ENCODE peak calls at places on chromosomes 2 and 18, in nine cellular contexts. P is dorsolateral prefrontal cortex, S is fibroblast of lung, H is left ventricle myocardium inferior, Z is thyroid gland, U is spleen, J is IMR-90, A is endothelial cell of umbilical vein, W is body of pancreas. L is an unnamed sample. For H3K27me3, the result is how much of the 10 kb centered on the place peaks cover.

GRCh38 chr2:197946562-197946961 is 142.2 kb downstream of the PLCL1 start:
- DNase-seq in A (no peak), W (no peak), S (no peak), J (no peak), U (no peak), H (no peak), P (no peak), Z (no peak), L (no peak)

GRCh38 chr18:59733411-59733810 is 36.2 kb upstream of the CCBE1 start:
- DNase-seq in H (no peak), Z (no peak), P (no peak), J (no peak), S (no peak), U (no peak), W (no peak), A (no peak), L (no peak)

GRCh38 chr18:72704202-72704601 is 160.1 kb upstream of the CBLN2 start:
- DNase-seq in A (no peak), S (no peak), P (no peak), Z (no peak), H (no peak), W (no peak), U (no peak), J (no peak), L (no peak)

GRCh38 chr2:175478369-175478768 is 296.9 kb upstream of the ATP5MC3 start:
- DNase-seq in J (no peak), A (no peak), Z (no peak), H (no peak), P (no peak), S (no peak), W (no peak), U (no peak), L (no peak)

GRCh38 chr2:159002465-159003130 is 34.2 kb downstream of the TANC1 start:
- DNase-seq in W (no peak), P (no peak), Z (no peak), S (no peak), U (no peak), A (no peak), H (no peak), J (peak), L (no peak)

GRCh38 chr2:7102831-7103230 is 185.6 kb downstream of the RNF144A start:
- DNase-seq in U (no peak), J (no peak), S (no peak), Z (no peak), H (no peak), W (no peak), P (no peak), A (no peak), L (no peak)

GRCh38 chr2:218476676-218477075 is 57.8 kb downstream of the VIL1 start:
- DNase-seq in U (no peak), Z (no peak), W (peak), S (peak), J (peak), A (no peak), H (no peak), P (no peak), L (no peak)

GRCh38 chr2:20486571-20486970 is 39.7 kb downstream of the RHOB start:
- DNase-seq in W (no peak), J (no peak), U (no peak), A (no peak), Z (no peak), S (no peak), P (no peak), H (no peak), L (no peak)

GRCh38 chr2:236449167-236449586 is 120.4 kb upstream of the ACKR3 start:
- DNase-seq in H (no peak), Z (no peak), P (peak), U (no peak), S (no peak), J (no peak), A (no peak), W (peak), L (no peak)

GRCh38 chr2:215753808-215754207 is 259.5 kb downstream of the MREG start:
- DNase-seq in W (no peak), P (no peak), Z (no peak), J (no peak), A (no peak), U (no peak), S (no peak), H (no peak), L (no peak)

GRCh38 chr18:9734189-9734588 is 26.1 kb downstream of the RAB31 start:
- DNase-seq in H (no peak), S (no peak), Z (no peak), W (no peak), J (no peak), U (no peak), A (no peak), P (no peak), L (no peak)

GRCh38 chr18:79680100-79680879 is 687 bp downstream of the CTDP1 start:
- DNase-seq in J (peak), P (no peak), U (peak), Z (peak), W (peak), A (peak), S (peak), H (no peak), L (no peak)

GRCh38 chr2:209960676-209961630 is 41.5 kb upstream of the RPE start:
- DNase-seq in U (no peak), J (peak), A (peak), W (peak), H (peak), P (no peak), Z (peak), S (peak), L (no peak)

GRCh38 chr18:22467760-22468553 is 50.2 kb upstream of the CTAGE1 start:
- DNase-seq in P (no peak), W (no peak), U (no peak), Z (no peak), H (no peak), J (peak), S (peak), A (peak), L (no peak)

GRCh38 chr2:165872101-165872791 is 78.2 kb upstream of the GALNT3 start:
- DNase-seq in Z (no peak), H (no peak), P (no peak), S (no peak), A (no peak), U (no peak), W (no peak), J (peak), L (no peak)

GRCh38 chr2:186125156-186125555 is 360.9 kb upstream of the ZC3H15 start:
- DNase-seq in U (no peak), H (no peak), Z (no peak), A (no peak), S (no peak), J (no peak), P (no peak), W (no peak), L (no peak)

GRCh38 chr2:152620218-152620617 is 97.0 kb downstream of the PRPF40A start:
- DNase-seq in Z (no peak), U (no peak), A (no peak), H (no peak), J (no peak), S (no peak), W (no peak), P (no peak), L (no peak)

GRCh38 chr2:204670124-204670523 is 124.8 kb downstream of the PARD3B start:
- DNase-seq in S (peak), J (peak), Z (no peak), W (peak), A (peak), P (no peak), U (no peak), H (no peak), L (no peak)

GRCh38 chr2:72148975-72149555 is 1.4 kb upstream of the CYP26B1 start:
- DNase-seq in S (peak), J (peak), H (peak), U (peak), W (no peak), A (peak), Z (peak), P (peak), L (no peak)

GRCh38 chr2:197141669-197142068 is 168.9 kb downstream of the ANKRD44 start:
- DNase-seq in A (no peak), U (no peak), W (no peak), Z (no peak), S (no peak), H (no peak), J (no peak), P (no peak), L (no peak)

GRCh38 chr18:7730682-7731081 is 163.6 kb downstream of the PTPRM start:
- DNase-seq in H (no peak), A (no peak), Z (no peak), W (no peak), S (no peak), J (no peak), P (no peak), U (no peak), L (no peak)

GRCh38 chr2:237603718-237604362 is 13.3 kb upstream of the RAB17 start:
- DNase-seq in A (peak), H (no peak), U (no peak), Z (peak), J (peak), W (peak), P (no peak), S (peak), L (no peak)

GRCh38 chr2:168613510-168613909 is 157.4 kb downstream of the CERS6 start:
- DNase-seq in H (no peak), J (no peak), U (no peak), A (peak), S (no peak), Z (no peak), W (no peak), P (no peak), L (no peak)

GRCh38 chr2:112154246-112155110 is 16.3 kb downstream of the FBLN7 start:
- DNase-seq in W (no peak), S (no peak), H (no peak), P (no peak), J (no peak), U (no peak), Z (no peak), A (no peak), L (no peak)

GRCh38 chr2:36469701-36470100 is 114.1 kb downstream of the CRIM1 start:
- DNase-seq in Z (no peak), J (no peak), U (no peak), W (no peak), P (no peak), A (no peak), S (no peak), H (no peak), L (no peak)

GRCh38 chr18:35619941-35620340 is 38.4 kb downstream of the GALNT1 start:
- DNase-seq in W (no peak), S (no peak), Z (no peak), U (no peak), J (no peak), P (no peak), H (no peak), A (peak), L (no peak)

GRCh38 chr2:133266075-133266925 is 302.0 kb downstream of the NCKAP5 start:
- DNase-seq in A (peak), J (no peak), H (peak), S (peak), Z (no peak), W (no peak), U (no peak), P (peak), L (peak)

GRCh38 chr18:7415081-7415894 is 151.8 kb upstream of the PTPRM start:
- DNase-seq in S (no peak), P (no peak), W (peak), H (no peak), J (no peak), Z (peak), A (peak), U (no peak), L (no peak)

GRCh38 chr2:70887550-70888229 is 48.0 kb upstream of the ATP6V1B1 start:
- DNase-seq in H (no peak), Z (peak), P (no peak), A (no peak), J (no peak), W (peak), U (no peak), S (no peak), L (no peak)

GRCh38 chr2:152646264-152646663 is 71.0 kb downstream of the PRPF40A start:
- DNase-seq in Z (no peak), S (no peak), W (no peak), P (no peak), H (no peak), J (no peak), A (no peak), U (no peak), L (no peak)

GRCh38 chr2:66601624-66602023 is 166.7 kb downstream of the MEIS1 start:
- DNase-seq in U (no peak), S (peak), Z (no peak), H (no peak), W (no peak), P (no peak), J (no peak), A (no peak), L (no peak)

GRCh38 chr2:66604911-66605310 is 170.0 kb downstream of the MEIS1 start:
- DNase-seq in P (no peak), U (no peak), W (no peak), Z (no peak), S (no peak), A (no peak), H (no peak), J (no peak), L (no peak)

GRCh38 chr2:66602341-66602740 is 167.4 kb downstream of the MEIS1 start:
- DNase-seq in U (no peak), W (no peak), J (no peak), H (no peak), S (no peak), A (no peak), Z (no peak), P (no peak), L (no peak)

DNA sequence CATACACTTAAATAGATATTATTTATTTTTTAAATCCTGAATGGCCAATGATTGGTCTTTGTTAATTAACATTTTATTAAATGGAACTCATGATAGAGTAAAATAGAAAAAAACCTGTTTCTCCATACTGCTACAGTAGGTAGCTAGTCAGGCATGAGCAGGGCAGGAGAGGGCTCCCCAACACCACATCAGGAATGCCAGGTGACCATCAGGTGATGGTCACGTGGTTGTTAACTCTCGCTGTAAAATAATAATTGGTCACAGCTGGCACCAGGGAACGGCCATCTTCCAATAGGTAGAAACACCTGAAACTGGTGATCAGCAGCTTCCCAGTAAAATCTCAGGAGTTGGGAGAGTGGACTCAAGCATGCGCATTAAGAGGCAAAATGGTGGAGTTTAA is 172.2 kb downstream of the MEIS1 start:
- DNase-seq in A (no peak), Z (no peak), S (no peak), W (no peak), H (no peak), P (no peak), J (no peak), U (no peak), L (no peak)
- TF ChIP-seq CTCF in A (no peak), Z (no peak), S (no peak), W (no peak), H (no peak), P (no peak), J (no peak), U (no peak), L (no peak)

GRCh38 chr2:201413552-201413951 is 37.7 kb downstream of the TRAK2 start:
- DNase-seq in S (no peak), Z (no peak), A (no peak), H (no peak), W (no peak), J (no peak), U (no peak), P (no peak), L (no peak)

GRCh38 chr2:201411421-201411820 is 39.8 kb downstream of the TRAK2 start:
- DNase-seq in P (no peak), W (no peak), U (no peak), S (peak), A (no peak), H (no peak), Z (no peak), J (peak), L (no peak)

GRCh38 chr2:201415149-201415548 is 36.1 kb downstream of the TRAK2 start:
- DNase-seq in W (no peak), H (no peak), J (no peak), Z (no peak), S (no peak), A (peak), U (no peak), P (no peak), L (no peak)

GRCh38 chr2:201413143-201413542 is 38.1 kb downstream of the TRAK2 start:
- DNase-seq in P (no peak), S (no peak), W (no peak), Z (no peak), J (no peak), H (no peak), U (no peak), A (no peak), L (no peak)

DNA sequence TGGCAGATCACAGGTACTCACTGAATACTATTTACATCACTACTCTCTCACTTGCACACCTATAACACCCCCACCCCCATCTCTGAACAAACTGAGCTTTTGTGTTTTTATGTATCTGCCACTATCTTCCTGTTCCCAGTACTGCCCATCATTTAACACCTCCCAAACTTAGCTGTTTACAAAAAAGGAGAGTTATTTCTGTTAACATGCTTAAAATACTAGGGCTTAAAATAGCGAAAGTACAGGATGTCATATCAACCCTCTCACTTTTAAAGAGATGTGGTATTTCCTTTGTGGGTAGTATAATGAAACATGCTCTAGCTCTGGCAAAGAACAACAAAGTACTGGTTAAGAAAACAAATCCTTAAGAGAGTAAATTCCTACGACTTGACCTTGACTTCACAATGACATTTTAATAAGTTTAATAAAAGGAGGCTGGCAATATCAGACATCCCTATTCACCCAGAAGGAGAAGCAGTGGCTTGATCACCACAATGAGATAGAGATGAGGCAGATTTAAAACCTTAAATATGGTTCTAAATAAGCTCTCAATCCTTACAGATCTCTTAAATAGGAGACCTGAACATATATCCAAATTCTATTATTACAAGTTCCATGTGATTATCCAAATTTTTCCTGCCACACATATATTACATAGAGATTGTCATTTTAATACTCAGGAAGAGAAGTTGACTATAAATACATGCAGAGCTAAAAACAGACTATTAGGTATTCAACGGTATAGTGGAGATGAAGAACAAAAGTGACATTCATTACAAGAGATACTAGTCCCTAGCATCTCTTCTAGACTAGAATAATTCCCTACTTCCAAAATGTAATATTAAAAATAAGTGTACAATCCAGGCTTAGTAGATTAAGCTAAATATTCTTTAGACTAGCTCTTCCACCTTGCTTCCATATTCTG is 36.9 kb downstream of the TRAK2 start:
- DNase-seq in H (no peak), A (peak), J (peak), Z (no peak), S (peak), U (no peak), W (no peak), P (no peak), L (peak)
- H3K4me3 ChIP-seq in H (peak), A (peak), J (no peak), Z (no peak), S (no peak), U (peak), W (no peak), P (no peak), L (peak)

GRCh38 chr2:240647503-240648154 is 22.3 kb downstream of the GPR35 start:
- DNase-seq in J (no peak), U (no peak), P (no peak), W (no peak), S (no peak), H (no peak), A (no peak), Z (no peak), L (no peak)

GRCh38 chr2:240650254-240650965 is 25.1 kb downstream of the GPR35 start:
- DNase-seq in P (no peak), S (no peak), Z (no peak), U (no peak), A (no peak), J (no peak), H (no peak), W (no peak), L (no peak)

GRCh38 chr2:240648650-240649275 is 23.5 kb downstream of the GPR35 start:
- DNase-seq in J (no peak), A (no peak), P (no peak), H (no peak), W (no peak), U (no peak), S (no peak), Z (no peak), L (no peak)

GRCh38 chr2:240648155-240648649 is 22.9 kb downstream of the GPR35 start:
- DNase-seq in Z (no peak), J (no peak), A (no peak), H (no peak), U (no peak), P (no peak), S (no peak), W (no peak), L (no peak)

GRCh38 chr2:240649331-240649730 is 24.1 kb downstream of the GPR35 start:
- DNase-seq in S (no peak), W (no peak), A (no peak), U (no peak), P (no peak), H (no peak), J (no peak), Z (no peak), L (no peak)
- H3K27me3 ChIP-seq in S (under half), W (under half), A (under half), U (under half), P (under half), H (half or more), J (half or more), Z (under half), L (under half)

DNA sequence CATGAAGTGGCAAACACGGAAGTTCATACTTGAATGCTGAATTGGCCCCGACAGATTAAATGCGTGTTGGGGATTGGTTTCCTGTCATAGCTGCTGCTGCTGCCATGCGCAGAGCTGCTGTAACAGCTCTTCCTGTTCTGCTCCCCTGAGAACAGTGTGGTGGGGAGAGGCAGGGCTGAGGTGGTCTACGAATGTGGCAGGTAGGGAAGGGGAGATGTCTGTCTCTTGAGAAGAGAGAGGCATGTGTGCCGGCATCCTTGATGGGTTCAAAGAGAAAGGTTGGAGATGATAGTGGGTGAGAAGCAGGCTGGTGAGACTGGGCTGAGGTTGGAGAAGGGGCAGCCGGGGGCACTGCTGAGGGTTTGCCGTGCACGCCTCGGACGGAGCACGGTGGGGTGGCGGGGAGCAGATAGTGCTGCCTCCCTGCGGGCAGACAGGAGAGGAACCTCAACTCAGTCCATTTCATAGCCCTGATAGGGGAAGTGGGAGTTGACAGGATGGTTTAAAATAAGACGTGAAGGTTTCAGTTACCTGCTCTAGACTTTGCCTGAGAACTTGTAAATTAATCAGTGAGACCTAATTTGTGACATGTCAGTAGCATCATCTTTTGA is 46.1 kb downstream of the TMEM185B start:
- DNase-seq in A (peak), Z (no peak), H (peak), J (no peak), S (no peak), W (peak), U (peak), P (no peak), L (peak)
- TF ChIP-seq CTCF in A (peak), Z (no peak), H (peak), J (no peak), S (no peak), W (no peak), U (peak), P (no peak), L (peak)

GRCh38 chr2:42169869-42170465 is 814 bp downstream of the EML4 start:
- DNase-seq in S (no peak), U (no peak), J (peak), A (no peak), W (no peak), H (no peak), Z (no peak), P (no peak), L (no peak)

GRCh38 chr2:42170619-42171395 is 1.7 kb downstream of the EML4 start:
- DNase-seq in W (no peak), J (no peak), Z (no peak), H (no peak), S (no peak), P (no peak), A (no peak), U (no peak), L (no peak)

GRCh38 chr2:42167458-42167857 is 1.7 kb upstream of the EML4 start:
- DNase-seq in W (no peak), S (no peak), J (no peak), U (no peak), H (no peak), A (no peak), P (no peak), Z (no peak), L (no peak)

GRCh38 chr2:42169100-42169868 is at the start of gene EML4:
- DNase-seq in S (peak), U (peak), W (peak), Z (peak), J (peak), P (peak), A (peak), H (peak), L (peak)

GRCh38 chr2:42168459-42169099 is 574 bp upstream of the EML4 start:
- DNase-seq in U (no peak), W (no peak), J (no peak), S (no peak), A (no peak), H (no peak), Z (no peak), P (no peak), L (no peak)
- H3K4me3 ChIP-seq in U (peak), W (no peak), J (peak), S (no peak), A (no peak), H (peak), Z (no peak), P (peak), L (peak)